ENCODE peak calls at places on chromosomes 5 and 9, in ten cellular contexts. U is anterior cingulate cortex; W is CD8-positive, alpha-beta memory T cell; T is mucosa of descending colon; M is myocyte; V is activated gamma-delta T cell treated with anti-CD3 and anti-CD28 coated beads, Interleukin-2, amount 50 U/mL, for 16 hours; N is hypothalamus; P is naive thymus-derived CD8-positive, alpha-beta T cell; F is neuronal stem cell; H is SHP77 treated with DMSO at 0.1 percent for 48 hours. O is an unnamed sample.

GRCh38 chr5:74765929-74766328 is 988 bp downstream of the GFM2 start:
- DNase-seq in P (no peak), U (no peak), N (no peak), W (no peak), H (no peak), T (peak), M (no peak), F (no peak), V (no peak), O (peak)

GRCh38 chr5:165882099-165882498 is 2376.7 kb downstream of the MAT2B start:
- DNase-seq in H (no peak), N (no peak), M (no peak), U (no peak), F (no peak), W (no peak), P (no peak), V (no peak), T (no peak), O (no peak)

GRCh38 chr9:2267171-2267740 is 252.1 kb downstream of the SMARCA2 start:
- DNase-seq in W (no peak), N (peak), M (no peak), P (no peak), T (no peak), F (no peak), U (no peak), H (no peak), V (no peak), O (no peak)

GRCh38 chr5:71564884-71565283 is 22.3 kb upstream of the MCCC2 start:
- DNase-seq in H (no peak), N (no peak), W (no peak), P (no peak), U (no peak), F (no peak), M (no peak), T (no peak), V (no peak), O (no peak)

GRCh38 chr9:131043646-131044045 is 34.7 kb downstream of the LAMC3 start:
- DNase-seq in N (no peak), T (no peak), M (no peak), V (no peak), P (no peak), H (no peak), F (no peak), U (no peak), W (no peak), O (no peak)

GRCh38 chr5:142874537-142874936 is 104.4 kb downstream of the ARHGAP26 start:
- DNase-seq in W (no peak), V (no peak), P (no peak), T (peak), M (no peak), H (peak), N (no peak), F (no peak), U (no peak), O (no peak)

GRCh38 chr9:137678202-137678601 is 59.4 kb downstream of the EHMT1 start:
- DNase-seq in N (no peak), H (no peak), M (no peak), U (no peak), W (no peak), P (no peak), V (no peak), F (no peak), T (no peak), O (no peak)

GRCh38 chr5:41788800-41789395 is 81.3 kb downstream of the OXCT1 start:
- DNase-seq in F (no peak), M (peak), W (no peak), T (no peak), U (no peak), P (no peak), N (no peak), H (peak), V (no peak), O (no peak)